ENCODE peak calls at places on chromosomes 3 and 15, in five cellular contexts. J is iPS DF 6.9; D is heart right ventricle; I is pancreas; C is CD8-positive, alpha-beta memory T cell. V is an unnamed sample. For H3K4me1, the result is how much of the 10 kb centered on the place peaks cover.

GRCh38 chr15:67210555-67211168 is 43.8 kb downstream of the AAGAB start:
- DNase-seq in J (no peak), C (no peak), D (no peak), I (no peak), V (no peak)

GRCh38 chr3:116394365-116394764 is 50.9 kb downstream of the LSAMP start:
- DNase-seq in I (no peak), C (no peak), D (no peak), J (no peak), V (no peak)

GRCh38 chr15:63703641-63704040 is 106.5 kb downstream of the FBXL22 start:
- DNase-seq in I (no peak), C (no peak), D (no peak), J (no peak), V (no peak)

GRCh38 chr15:83940136-83940535 is 286.2 kb downstream of the ADAMTSL3 start:
- DNase-seq in J (no peak), I (no peak), D (no peak), C (no peak), V (no peak)

GRCh38 chr15:87599616-87600015 is 656.9 kb downstream of the NTRK3 start:
- DNase-seq in D (no peak), C (no peak), J (no peak), I (no peak), V (no peak)

GRCh38 chr3:41853495-41853894 is 108.4 kb downstream of the ULK4 start:
- DNase-seq in I (no peak), D (no peak), J (no peak), C (no peak), V (no peak)

GRCh38 chr3:16825617-16826204 is 59.0 kb upstream of the PLCL2 start:
- DNase-seq in C (no peak), D (no peak), J (no peak), I (no peak), V (no peak)

GRCh38 chr3:17823039-17823438 is 80.6 kb upstream of the TBC1D5 start:
- DNase-seq in I (no peak), C (no peak), D (no peak), J (no peak), V (no peak)

GRCh38 chr3:197533396-197534347 is 22.1 kb downstream of the BDH1 start:
- DNase-seq in J (no peak), D (no peak), I (no peak), C (no peak), V (no peak)

GRCh38 chr15:63019539-63020109 is 22.9 kb upstream of the TPM1 start:
- DNase-seq in J (no peak), D (no peak), I (peak), C (no peak), V (no peak)

DNA sequence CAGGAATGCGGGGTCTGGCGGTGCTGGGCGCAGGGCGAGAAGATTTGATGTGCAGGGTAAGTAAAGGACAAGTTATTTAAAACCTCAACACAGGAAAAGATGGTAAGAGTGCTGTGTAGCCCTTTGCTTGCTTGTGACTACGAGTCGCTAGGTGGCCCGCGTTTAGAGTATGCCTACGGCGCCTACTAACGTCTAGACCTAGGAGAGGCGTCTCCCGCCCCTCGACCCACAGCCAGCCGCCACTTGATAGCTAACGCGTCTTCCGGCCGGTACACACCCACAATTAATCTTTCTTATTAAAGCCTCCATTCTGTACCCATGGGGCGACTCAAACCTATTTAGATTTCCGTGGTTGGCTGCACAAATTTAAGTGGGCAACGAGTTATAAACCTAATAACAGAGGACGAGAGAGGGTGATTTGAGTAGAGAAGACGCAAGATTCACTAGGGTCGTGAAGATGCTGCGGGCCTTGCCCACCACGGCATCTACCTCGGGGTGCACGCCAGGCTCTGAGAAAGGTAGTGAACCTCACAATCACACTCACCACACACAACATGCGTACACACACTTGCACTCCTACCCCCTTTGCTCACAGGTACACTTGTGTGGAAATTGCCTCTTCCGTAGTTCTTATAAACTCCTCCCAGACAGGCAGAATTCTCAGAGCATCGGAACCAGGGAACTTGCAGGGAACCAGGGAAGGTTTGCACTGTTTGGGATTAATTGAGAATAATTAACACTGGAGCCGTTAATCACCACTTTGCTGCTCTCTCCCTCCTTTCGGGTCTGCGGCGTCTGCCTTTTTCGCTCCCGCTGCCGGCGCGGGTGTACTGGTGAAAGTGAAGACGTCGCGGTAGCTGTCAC is 12.1 kb downstream of the SOX2 start:
- DNase-seq in I (no peak), J (no peak), D (no peak), C (no peak), V (no peak)
- H3K4me1 ChIP-seq in I (under half), J (under half), D (under half), C (under half), V (under half)

DNA sequence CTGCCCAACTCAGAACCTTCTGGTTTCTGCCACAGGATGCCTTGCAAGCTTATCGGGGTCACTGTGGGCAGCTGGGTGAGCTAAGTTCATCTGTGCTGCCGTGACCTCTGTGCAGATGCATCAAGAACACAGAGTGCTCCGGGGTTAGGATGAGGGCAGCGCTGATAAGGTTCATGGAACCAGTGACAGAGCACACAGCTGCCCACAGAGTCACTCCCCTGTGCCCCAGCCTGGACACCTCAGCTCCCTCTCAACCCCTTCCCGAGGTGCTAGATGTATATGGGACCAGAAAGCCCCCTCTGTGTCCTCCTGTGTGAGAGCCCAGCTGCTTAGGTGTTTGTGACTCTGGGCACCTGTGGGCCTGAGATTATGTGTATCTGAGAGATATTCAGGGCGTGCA is 15.8 kb upstream of the ALAS1 start:
- DNase-seq in D (no peak), I (no peak), J (no peak), C (peak), V (no peak)
- H3K27ac ChIP-seq in D (peak), I (no peak), J (no peak), C (no peak), V (peak)

GRCh38 chr3:84092907-84093306 is 865.9 kb upstream of the CADM2 start:
- DNase-seq in I (no peak), D (no peak), C (no peak), J (no peak), V (no peak)

DNA sequence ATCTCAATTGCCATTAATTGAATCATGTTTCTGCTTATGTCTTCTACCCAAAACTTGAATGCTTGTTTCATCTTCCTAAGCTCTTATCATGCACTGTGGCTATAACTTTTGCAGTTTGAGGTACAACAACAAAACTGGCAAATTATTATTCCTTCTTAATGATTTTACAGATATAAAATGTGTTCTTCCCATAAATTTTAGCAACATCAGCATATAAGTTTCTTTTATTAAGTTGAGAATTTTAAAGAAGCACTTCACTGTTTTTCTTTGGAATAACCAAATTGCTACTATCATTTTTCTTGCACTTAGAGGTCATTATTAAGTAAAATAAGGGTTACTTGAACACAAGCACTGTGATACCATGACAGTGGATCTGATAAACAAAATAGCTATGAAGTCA is 862.6 kb upstream of the CADM2 start:
- DNase-seq in I (no peak), C (no peak), J (no peak), D (no peak), V (no peak)
- H3K4me1 ChIP-seq in I (under half), C (under half), J (under half), D (under half), V (under half)

DNA sequence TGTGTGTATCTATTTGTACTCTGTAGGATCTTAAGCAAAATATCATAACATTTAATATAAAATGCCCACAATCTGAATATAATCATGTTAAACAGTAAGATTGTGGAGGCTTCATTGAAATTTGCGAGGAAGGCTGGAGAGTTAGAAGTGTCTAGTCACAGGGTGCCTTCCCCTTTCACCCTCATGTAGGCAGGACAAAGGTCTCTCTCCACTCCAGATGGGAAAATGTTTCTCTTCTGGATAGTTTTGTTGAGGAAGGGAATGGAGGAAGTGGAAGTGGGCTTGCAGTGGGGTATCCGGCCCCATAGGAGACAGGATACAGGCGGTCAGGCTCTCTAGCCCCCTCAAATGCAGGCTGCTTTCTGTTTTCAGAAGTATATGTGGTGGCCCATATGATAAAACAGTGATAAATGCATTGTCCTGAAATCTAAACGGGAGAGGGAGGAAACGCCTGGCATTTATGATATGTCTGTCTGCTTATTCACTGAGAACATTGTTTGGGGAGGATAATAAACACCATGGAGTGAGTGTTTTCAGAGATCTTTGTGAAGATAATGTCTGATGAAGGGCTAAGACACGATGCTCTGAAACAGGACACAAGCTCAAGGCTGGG is 13.3 kb upstream of the MYZAP start:
- DNase-seq in J (no peak), C (no peak), I (no peak), D (no peak), V (no peak)
- H3K27ac ChIP-seq in J (no peak), C (no peak), I (no peak), D (no peak), V (peak)

DNA sequence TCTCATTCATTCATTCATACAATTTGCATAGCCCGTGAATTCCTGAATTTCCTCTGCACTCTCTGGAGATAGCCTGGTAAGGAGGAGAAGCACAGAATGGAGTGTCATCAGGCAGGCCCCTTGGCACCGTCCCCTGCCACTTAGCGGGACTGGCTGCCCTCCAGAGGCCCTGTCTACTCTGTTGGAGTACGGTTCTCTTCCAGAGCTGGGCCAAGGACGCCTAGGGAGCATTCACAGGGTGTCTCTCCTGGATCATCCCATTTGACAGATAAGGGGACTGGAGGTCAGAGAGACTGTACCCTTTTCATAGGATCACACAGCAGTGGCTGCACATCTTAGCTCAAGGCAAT is 48.0 kb downstream of the PTH1R start:
- DNase-seq in C (no peak), J (no peak), I (peak), D (peak), V (peak)
- H3K4me1 ChIP-seq in C (under half), J (under half), I (under half), D (half or more), V (under half)

GRCh38 chr3:5301671-5302297 is 114.3 kb downstream of the EDEM1 start:
- DNase-seq in J (no peak), I (no peak), C (no peak), D (no peak), V (no peak)
- H3K27ac ChIP-seq in J (no peak), I (no peak), C (no peak), D (no peak), V (no peak)

V was measured in Peyer's patch.